ENCODE peak calls at places on chromosomes 13 and 19, in five cellular contexts. S is endodermal cell, V is GM04503, C is LoVo, R is HTR-8/SVneo. G is an unnamed sample.

GRCh38 chr13:110404321-110404720 is 97.2 kb downstream of the COL4A2 start:
- DNase-seq in C (no peak), R (no peak), V (no peak), S (no peak), G (no peak)

GRCh38 chr19:53161123-53161522 is 2.3 kb upstream of the ZNF347 start:
- DNase-seq in V (no peak), C (no peak), S (no peak), R (no peak), G (no peak)

GRCh38 chr13:82011355-82011754 is 1670.4 kb upstream of the SPRY2 start:
- DNase-seq in V (no peak), R (no peak), S (no peak), C (no peak), G (no peak)

GRCh38 chr19:7772752-7773291 is 9.8 kb downstream of the CLEC4M start:
- DNase-seq in C (peak; percentile 48), S (no peak), R (no peak), V (no peak), G (no peak)

GRCh38 chr19:485583-486236 is 10.6 kb upstream of the MADCAM1 start:
- DNase-seq in C (no peak), S (peak; percentile 74), V (no peak), R (no peak), G (peak; percentile 58)

GRCh38 chr19:43612374-43612773 is 486 bp downstream of the SRRM5 start:
- DNase-seq in C (no peak), V (no peak), R (no peak), S (peak; percentile 54), G (no peak)

GRCh38 chr13:65292488-65292901 is 1937.6 kb downstream of the PCDH9 start:
- DNase-seq in S (peak; percentile 72), C (no peak), V (no peak), R (peak; percentile 10), G (no peak)

GRCh38 chr19:42175952-42176648 is 41.4 kb downstream of the DEDD2 start:
- DNase-seq in C (no peak), S (peak; percentile 65), R (peak; percentile 43), V (no peak), G (no peak)